ENCODE peak calls at places on chromosomes 7 and 10, in nine cellular contexts. T, C, X, M, N, W, I, O and K are unnamed samples.

GRCh38 chr10:117163061-117163953 is 25.2 kb upstream of the VAX1 start:
- ATAC-seq in T (no peak), N (peak; percentile 4), X (no peak), O (no peak), I (no peak), C (peak; percentile 16), M (no peak), W (no peak), K (no peak)

GRCh38 chr10:24639124-24639523 is 84.6 kb downstream of the ARHGAP21 start:
- ATAC-seq in N (no peak), W (no peak), C (no peak), T (no peak), I (no peak), M (no peak), X (no peak), O (no peak), K (no peak)

GRCh38 chr7:128302110-128302509 is 41.6 kb downstream of the RBM28 start:
- ATAC-seq in I (no peak), W (peak; percentile 29), T (no peak), M (no peak), C (no peak), X (no peak), N (no peak), O (no peak), K (no peak)

GRCh38 chr10:91592282-91593020 is 40.4 kb downstream of the PPP1R3C start:
- ATAC-seq in C (no peak), X (no peak), I (no peak), W (no peak), N (no peak), O (no peak), T (no peak), M (no peak), K (no peak)

GRCh38 chr10:8289186-8289924 is 234.9 kb downstream of the GATA3 start:
- ATAC-seq in O (no peak), T (no peak), N (no peak), W (no peak), C (no peak), M (no peak), X (no peak), I (no peak), K (no peak)

GRCh38 chr7:80643336-80643925 is 5.0 kb downstream of the CD36 start:
- ATAC-seq in N (peak; percentile 32), O (no peak), M (peak; percentile 25), W (no peak), X (peak; percentile 35), T (no peak), I (no peak), C (no peak), K (no peak)

GRCh38 chr10:47402681-47403301 is 18.7 kb upstream of the ZNF488 start:
- ATAC-seq in C (peak; percentile 70), X (peak; percentile 58), M (peak; percentile 84), T (no peak), O (peak; percentile 89), I (no peak), N (peak; percentile 40), W (peak; percentile 92), K (no peak)

GRCh38 chr7:36677769-36678435 is 46.4 kb downstream of the AOAH start:
- ATAC-seq in N (no peak), C (no peak), M (no peak), I (peak; percentile 78), O (no peak), W (no peak), T (peak; percentile 95), X (no peak), K (peak; percentile 80)

GRCh38 chr7:26166681-26167266 is 14.8 kb downstream of the NFE2L3 start:
- ATAC-seq in W (no peak), T (peak; percentile 93), M (no peak), X (peak; percentile 37), O (no peak), N (peak; percentile 28), C (no peak), I (peak; percentile 51), K (peak; percentile 74)

GRCh38 chr7:132485600-132486594 is 90.4 kb downstream of the PLXNA4 start:
- ATAC-seq in M (peak; percentile 60), T (peak; percentile 86), C (peak; percentile 51), W (peak; percentile 76), O (peak; percentile 57), X (no peak), N (no peak), I (peak; percentile 68), K (no peak)

GRCh38 chr7:15463801-15464761 is 97.7 kb downstream of the AGMO start:
- ATAC-seq in C (no peak), T (no peak), O (peak; percentile 60), M (no peak), I (no peak), W (peak; percentile 77), X (no peak), N (no peak), K (no peak)

GRCh38 chr7:149077594-149077993 is 12.9 kb downstream of the ZNF786 start:
- ATAC-seq in T (no peak), M (no peak), C (no peak), X (no peak), O (no peak), I (no peak), N (no peak), W (no peak), K (no peak)

GRCh38 chr7:135383525-135383924 is 126.4 kb downstream of the CNOT4 start:
- ATAC-seq in W (no peak), M (no peak), O (no peak), X (no peak), T (peak; percentile 57), N (no peak), C (no peak), I (no peak), K (no peak)

GRCh38 chr7:14761506-14762296 is 140.8 kb downstream of the DGKB start:
- ATAC-seq in W (peak; percentile 98), O (peak; percentile 91), M (no peak), I (no peak), T (peak; percentile 36), C (peak; percentile 34), N (peak; percentile 74), X (peak; percentile 81), K (no peak)